ENCODE peak calls at places on chromosomes 4 and X, in seven cellular contexts. X, J, S, K, M, N and E are unnamed samples.

GRCh38 chr4:38162240-38162784 is 202.1 kb downstream of the PTTG2 start:
- DNase-seq in X (no peak), J (no peak), S (peak; percentile 31), K (peak; percentile 94), M (peak; percentile 88), N (no peak), E (peak; percentile 55)

GRCh38 chrX:16712825-16713155 is 321 bp upstream of the CTPS2 start:
- DNase-seq in X (no peak), J (no peak), S (no peak), K (no peak), M (peak; percentile 45), N (no peak), E (no peak)

GRCh38 chrX:49063715-49064114 is 4.9 kb downstream of the CCDC120 start:
- DNase-seq in X (no peak), J (no peak), S (no peak), K (no peak), M (no peak), N (no peak), E (no peak)

GRCh38 chrX:77162777-77163176 is 284.4 kb upstream of the FGF16 start:
- DNase-seq in X (no peak), J (no peak), S (no peak), K (no peak), M (no peak), N (no peak), E (no peak)

GRCh38 chr4:94660614-94661013 is 97.1 kb upstream of the BMPR1B start:
- DNase-seq in X (no peak), J (no peak), S (no peak), K (no peak), M (no peak), N (no peak), E (no peak)

GRCh38 chr4:23903859-23904438 is 14.1 kb upstream of the PPARGC1A start:
- DNase-seq in X (no peak), J (no peak), S (no peak), K (no peak), M (no peak), N (no peak), E (no peak)

GRCh38 chr4:70901607-70901983 is 574 bp upstream of the MOB1B start:
- DNase-seq in X (no peak), J (no peak), S (no peak), K (no peak), M (no peak), N (peak; percentile 19), E (no peak)

GRCh38 chr4:84243685-84244084 is 255.4 kb downstream of the NKX6-1 start:
- DNase-seq in X (no peak), J (peak; percentile 48), S (no peak), K (no peak), M (no peak), N (no peak), E (no peak)

GRCh38 chr4:151895671-151896070 is 134.9 kb upstream of the GATB start:
- DNase-seq in X (no peak), J (no peak), S (no peak), K (no peak), M (no peak), N (no peak), E (no peak)

GRCh38 chr4:65139998-65140397 is 530.3 kb downstream of the EPHA5 start:
- DNase-seq in X (no peak), J (no peak), S (no peak), K (peak; percentile 0), M (no peak), N (no peak), E (no peak)

GRCh38 chrX:153245288-153245731 is 66.2 kb downstream of the MAGEA1 start:
- DNase-seq in X (no peak), J (peak; percentile 51), S (no peak), K (peak; percentile 12), M (peak; percentile 0), N (peak; percentile 60), E (peak; percentile 22)

GRCh38 chr4:80183196-80184052 is 13.9 kb upstream of the PRDM8 start:
- DNase-seq in X (no peak), J (no peak), S (peak; percentile 59), K (no peak), M (no peak), N (no peak), E (no peak)

GRCh38 chrX:73863268-73863667 is 300.3 kb downstream of the CHIC1 start:
- DNase-seq in X (no peak), J (no peak), S (no peak), K (no peak), M (no peak), N (no peak), E (no peak)

GRCh38 chr4:116386856-116387255 is 698.5 kb downstream of the TRAM1L1 start:
- DNase-seq in X (no peak), J (no peak), S (no peak), K (no peak), M (no peak), N (no peak), E (no peak)

GRCh38 chr4:149638073-149638472 is 177.6 kb downstream of the IQCM start:
- DNase-seq in X (no peak), J (no peak), S (no peak), K (peak; percentile 29), M (no peak), N (no peak), E (peak; percentile 52)

GRCh38 chr4:144757969-144758368 is 112.0 kb downstream of the HHIP start:
- DNase-seq in X (no peak), J (no peak), S (no peak), K (no peak), M (no peak), N (no peak), E (no peak)

GRCh38 chr4:110808371-110808878 is 185.5 kb upstream of the PITX2 start:
- DNase-seq in X (no peak), J (no peak), S (no peak), K (peak; percentile 19), M (no peak), N (no peak), E (peak; percentile 1)

GRCh38 chrX:12228862-12229261 is 90.6 kb downstream of the FRMPD4 start:
- DNase-seq in X (no peak), J (no peak), S (no peak), K (no peak), M (no peak), N (no peak), E (no peak)

GRCh38 chr4:27318740-27319139 is 458.1 kb downstream of the STIM2 start:
- DNase-seq in X (no peak), J (peak; percentile 92), S (no peak), K (peak; percentile 30), M (no peak), N (peak; percentile 43), E (peak; percentile 14)

GRCh38 chr4:153234923-153235322 is 30.7 kb downstream of the TRIM2 start:
- DNase-seq in X (no peak), J (no peak), S (no peak), K (peak; percentile 42), M (peak; percentile 44), N (no peak), E (no peak)

DNA sequence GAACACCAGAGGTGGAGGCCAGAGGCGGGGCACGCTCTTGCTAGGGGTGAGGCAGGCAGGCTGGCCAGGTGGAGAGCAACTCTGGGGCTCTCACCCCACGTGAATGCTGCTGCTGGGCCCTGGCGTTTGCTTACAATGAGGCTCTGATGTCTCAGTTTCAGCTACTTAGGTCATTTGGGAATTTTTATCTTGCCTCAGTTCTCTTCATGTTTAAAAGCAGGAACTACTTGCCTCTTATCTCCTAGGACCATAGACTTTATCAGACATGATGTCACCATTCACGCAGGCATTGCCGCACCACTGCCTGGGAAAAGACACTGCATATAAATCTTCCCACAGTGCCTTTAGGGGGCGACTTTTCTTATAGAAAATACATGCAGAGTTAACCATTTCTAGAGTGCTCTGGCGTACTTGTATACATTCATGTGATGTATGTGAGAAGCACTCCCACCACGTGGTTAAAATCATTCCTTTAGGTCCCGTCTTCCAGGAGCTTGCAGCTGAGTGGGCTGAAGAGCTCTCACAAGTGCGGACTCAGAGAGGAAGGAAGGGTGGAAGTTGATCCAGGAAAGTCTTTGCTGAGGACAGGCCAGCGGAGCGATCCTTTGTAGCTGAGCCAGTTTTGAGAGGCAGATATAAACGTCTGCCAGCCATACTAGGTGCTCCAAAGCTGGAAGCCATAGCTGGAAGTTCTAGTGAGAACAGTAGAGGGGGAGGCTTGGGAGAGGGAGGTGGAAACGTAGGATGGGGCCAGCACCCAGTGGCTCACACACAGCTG is 84.3 kb upstream of the CLDN34 start:
- DNase-seq in X (no peak), J (no peak), S (no peak), K (no peak), M (peak; percentile 91), N (peak; percentile 0), E (no peak)
- TF ChIP-seq CTCF in X (no peak), J (peak; percentile 35), S (no peak), K (no peak), M (no peak), N (peak; percentile 40), E (no peak)

GRCh38 chr4:177374966-177375365 is 65.3 kb downstream of the NEIL3 start:
- DNase-seq in X (no peak), J (no peak), S (no peak), K (no peak), M (no peak), N (no peak), E (no peak)

GRCh38 chr4:177371452-177371851 is 61.8 kb downstream of the NEIL3 start:
- DNase-seq in X (no peak), J (no peak), S (no peak), K (no peak), M (no peak), N (no peak), E (no peak)

GRCh38 chr4:177375372-177375771 is 65.7 kb downstream of the NEIL3 start:
- DNase-seq in X (no peak), J (no peak), S (no peak), K (no peak), M (no peak), N (no peak), E (no peak)

GRCh38 chr4:177367336-177367735 is 57.7 kb downstream of the NEIL3 start:
- DNase-seq in X (no peak), J (peak; percentile 67), S (no peak), K (no peak), M (no peak), N (peak; percentile 5), E (peak; percentile 23)

GRCh38 chr4:177369372-177369771 is 59.7 kb downstream of the NEIL3 start:
- DNase-seq in X (no peak), J (no peak), S (no peak), K (peak; percentile 66), M (no peak), N (no peak), E (no peak)
- TF ChIP-seq CTCF in X (no peak), J (no peak), S (no peak), K (no peak), M (no peak), N (no peak), E (no peak)

GRCh38 chrX:137823257-137823656 is 257.3 kb downstream of the ZIC3 start:
- DNase-seq in X (no peak), J (no peak), S (no peak), K (no peak), M (no peak), N (no peak), E (no peak)
- TF ChIP-seq CTCF in X (peak; percentile 32), J (peak; percentile 62), S (no peak), K (peak; percentile 6), M (no peak), N (peak; percentile 41), E (no peak)

GRCh38 chr4:140427919-140428471 is 547 bp upstream of the CLGN start:
- DNase-seq in X (no peak), J (no peak), S (no peak), K (no peak), M (no peak), N (peak; percentile 8), E (no peak)

GRCh38 chr4:140426610-140427103 is 791 bp downstream of the CLGN start:
- DNase-seq in X (peak; percentile 21), J (no peak), S (no peak), K (peak; percentile 18), M (no peak), N (peak; percentile 19), E (no peak)

GRCh38 chr4:140423106-140423505 is 4.3 kb downstream of the CLGN start:
- DNase-seq in X (no peak), J (no peak), S (no peak), K (peak; percentile 19), M (no peak), N (no peak), E (no peak)

GRCh38 chr4:140427104-140427918 is at the start of gene CLGN:
- DNase-seq in X (peak; percentile 88), J (peak; percentile 97), S (peak; percentile 64), K (peak; percentile 61), M (peak; percentile 78), N (peak; percentile 82), E (peak; percentile 40)
- TF ChIP-seq CTCF in X (peak; percentile 71), J (peak; percentile 90), S (no peak), K (peak; percentile 47), M (peak; percentile 58), N (peak; percentile 78), E (peak; percentile 58)